ENCODE peak calls at places on chromosomes 7 and 10, in seven cellular contexts. D is amniotic stem cell; U is lower lobe of right lung; C is left kidney; Z is activated CD4-positive, alpha-beta T cell treated with anti-CD3 and anti-CD28 coated beads, Interleukin-2, amount 50 U/mL, for 4 hours; Y is HS-5; P is left colon. M is an unnamed sample.
A peak's percentile ranks its signal among the peaks of the same experiment; 100 is the strongest.

GRCh38 chr7:2701832-2702593 is 14.0 kb downstream of the AMZ1 start:
- DNase-seq in C (no peak), D (no peak), Z (no peak), P (no peak), Y (no peak), U (no peak), M (peak; percentile 88)

GRCh38 chr7:23742051-23742450 is 32.0 kb downstream of the STK31 start:
- DNase-seq in U (no peak), Z (no peak), C (no peak), D (no peak), Y (no peak), P (no peak), M (no peak)

GRCh38 chr10:103915794-103916193 is 2.2 kb downstream of the STN1 start:
- DNase-seq in Z (no peak), D (no peak), P (no peak), U (no peak), C (no peak), Y (no peak), M (no peak)

GRCh38 chr10:58150290-58150689 is 117.4 kb downstream of the IPMK start:
- DNase-seq in U (no peak), C (no peak), P (no peak), Y (no peak), Z (no peak), D (no peak), M (no peak)

GRCh38 chr10:85986777-85987176 is 379.8 kb downstream of the GRID1 start:
- DNase-seq in Z (no peak), D (no peak), C (no peak), P (no peak), U (no peak), Y (no peak), M (no peak)

GRCh38 chr7:131950758-131951157 is 394.3 kb upstream of the PODXL start:
- DNase-seq in U (no peak), Z (no peak), P (no peak), C (no peak), D (no peak), Y (no peak), M (no peak)

GRCh38 chr10:7826971-7827370 is 8.7 kb downstream of the TAF3 start:
- DNase-seq in C (no peak), Z (no peak), U (no peak), D (no peak), P (no peak), Y (no peak), M (no peak)

GRCh38 chr7:44175730-44176129 is 13.5 kb downstream of the GCK start:
- DNase-seq in Y (no peak), D (no peak), Z (no peak), P (no peak), C (no peak), U (no peak), M (no peak)

GRCh38 chr10:81882011-81882410 is 7.0 kb downstream of the NRG3 start:
- DNase-seq in D (no peak), Z (no peak), U (no peak), C (peak; percentile 37), P (no peak), Y (no peak), M (no peak)

GRCh38 chr7:41998041-41998440 is 239.0 kb downstream of the GLI3 start:
- DNase-seq in C (no peak), U (no peak), P (no peak), D (no peak), Y (no peak), Z (no peak), M (no peak)

GRCh38 chr10:78980815-78981214 is 88.0 kb upstream of the ZMIZ1 start:
- DNase-seq in Z (no peak), U (no peak), D (no peak), C (no peak), Y (no peak), P (no peak), M (no peak)

GRCh38 chr7:105621617-105622016 is 40.3 kb upstream of the EFCAB10 start:
- DNase-seq in C (no peak), Y (no peak), P (no peak), D (no peak), U (no peak), Z (no peak), M (peak; percentile 63)

GRCh38 chr10:84352251-84352842 is 24.0 kb downstream of the CCSER2 start:
- DNase-seq in P (peak; percentile 66), Z (peak; percentile 67), C (peak; percentile 69), D (no peak), U (peak; percentile 62), Y (no peak), M (peak; percentile 21)

GRCh38 chr7:70947181-70947580 is 184.8 kb upstream of the GALNT17 start:
- DNase-seq in Y (no peak), D (no peak), Z (no peak), U (no peak), P (no peak), C (no peak), M (no peak)

GRCh38 chr10:123018531-123018930 is 9.7 kb downstream of the ACADSB start:
- DNase-seq in Z (no peak), C (no peak), Y (no peak), U (no peak), D (no peak), P (no peak), M (no peak)

GRCh38 chr7:41732279-41733062 is 29.6 kb upstream of the INHBA start:
- DNase-seq in Y (peak; percentile 22), U (peak; percentile 51), P (no peak), Z (no peak), D (no peak), C (no peak), M (no peak)

GRCh38 chr7:159116581-159117339 is 27.9 kb downstream of the VIPR2 start:
- DNase-seq in Y (no peak), U (no peak), D (no peak), C (no peak), P (no peak), Z (no peak), M (no peak)

GRCh38 chr7:122919643-122920181 is 33.5 kb upstream of the CADPS2 start:
- DNase-seq in Y (no peak), U (no peak), P (no peak), Z (no peak), D (no peak), C (peak; percentile 22), M (no peak)

GRCh38 chr10:121886997-121887622 is 40.7 kb downstream of the ATE1 start:
- DNase-seq in C (peak; percentile 85), D (peak; percentile 14), Y (peak; percentile 8), P (peak; percentile 63), Z (peak; percentile 24), U (no peak), M (peak; percentile 69)

GRCh38 chr10:71236286-71236685 is 23.9 kb downstream of the UNC5B start:
- DNase-seq in Y (no peak), D (no peak), Z (no peak), U (no peak), C (peak; percentile 98), P (no peak), M (no peak)

GRCh38 chr7:32224276-32224675 is 154.1 kb upstream of the PDE1C start:
- DNase-seq in P (no peak), Z (no peak), D (no peak), Y (no peak), U (no peak), C (no peak), M (no peak)

GRCh38 chr7:91826377-91826776 is 54.1 kb downstream of the MTERF1 start:
- DNase-seq in Y (no peak), U (no peak), Z (no peak), D (no peak), P (no peak), C (no peak), M (no peak)

GRCh38 chr10:128062837-128063563 is 63.2 kb downstream of the MKI67 start:
- DNase-seq in P (no peak), U (no peak), C (peak; percentile 31), Z (peak; percentile 34), D (no peak), Y (no peak), M (no peak)

GRCh38 chr7:151992375-151992774 is 33.1 kb upstream of the GALNT11 start:
- DNase-seq in D (no peak), Z (peak; percentile 19), C (peak; percentile 84), U (peak; percentile 71), P (peak; percentile 56), Y (no peak), M (peak; percentile 64)

GRCh38 chr10:114996542-114996941 is 58.5 kb downstream of the TRUB1 start:
- DNase-seq in Y (no peak), D (peak; percentile 17), P (no peak), C (no peak), Z (no peak), U (no peak), M (no peak)

GRCh38 chr7:90312745-90313144 is 8.4 kb downstream of the FAM237B start:
- DNase-seq in U (no peak), C (no peak), P (no peak), Z (no peak), Y (no peak), D (no peak), M (no peak)

GRCh38 chr10:3807221-3807927 is 22.4 kb upstream of the KLF6 start:
- DNase-seq in D (no peak), U (no peak), Y (no peak), C (no peak), Z (no peak), P (no peak), M (no peak)